ENCODE peak calls at places on chromosomes 11 and 22, in five cellular contexts. B, N, F, I and Y are unnamed samples.

GRCh38 chr11:125110506-125110905 is 920 bp downstream of the TMEM218 start:
- DNase-seq in I (no peak), F (peak), N (no peak), B (no peak), Y (no peak)

GRCh38 chr11:109971184-109971523 is 122.0 kb upstream of the ZC3H12C start:
- DNase-seq in B (no peak), F (peak), N (no peak), I (no peak), Y (no peak)

GRCh38 chr11:78325274-78325781 is 92.3 kb downstream of the GAB2 start:
- DNase-seq in B (no peak), I (no peak), N (peak), F (no peak), Y (peak)

GRCh38 chr11:48170840-48171233 is 45.8 kb upstream of the OR4B1 start:
- DNase-seq in B (no peak), N (no peak), F (peak), I (no peak), Y (no peak)

GRCh38 chr22:35596821-35597220 is 20.3 kb downstream of the MB start:
- DNase-seq in F (no peak), N (no peak), I (no peak), B (no peak), Y (no peak)

GRCh38 chr11:45451766-45452440 is 165.8 kb upstream of the SYT13 start:
- DNase-seq in F (peak), I (no peak), N (no peak), B (no peak), Y (no peak)

GRCh38 chr11:61107888-61108287 is 5.6 kb downstream of the CD5 start:
- DNase-seq in I (no peak), N (no peak), B (no peak), F (no peak), Y (no peak)

GRCh38 chr11:64759722-64760719 is at the start of gene PYGM:
- DNase-seq in I (no peak), B (no peak), F (peak), N (no peak), Y (no peak)

GRCh38 chr11:47028530-47029093 is 92.1 kb downstream of the CSTPP1 start:
- DNase-seq in F (no peak), B (no peak), I (no peak), N (no peak), Y (no peak)

GRCh38 chr22:20530368-20531153 is 23.2 kb downstream of the MED15 start:
- DNase-seq in N (no peak), F (peak), I (no peak), B (peak), Y (no peak)

GRCh38 chr11:128472128-128473110 is 114.9 kb downstream of the ETS1 start:
- DNase-seq in N (peak), B (no peak), I (no peak), F (peak), Y (peak)

GRCh38 chr11:128453444-128454336 is 133.7 kb downstream of the ETS1 start:
- DNase-seq in B (no peak), N (no peak), I (peak), F (peak), Y (no peak)

GRCh38 chr22:20206709-20207215 is 55.9 kb upstream of the CCDC188 start:
- DNase-seq in N (no peak), B (peak), F (peak), I (no peak), Y (peak)

GRCh38 chr11:102637731-102638130 is 12.6 kb upstream of the MMP20 start:
- DNase-seq in F (peak), N (no peak), I (no peak), B (peak), Y (no peak)

GRCh38 chr11:133408936-133409335 is 123.4 kb downstream of the OPCML start:
- DNase-seq in F (no peak), B (no peak), N (no peak), I (no peak), Y (no peak)

GRCh38 chr11:13868710-13869403 is 93.7 kb upstream of the SPON1 start:
- DNase-seq in I (no peak), N (peak), F (no peak), B (no peak), Y (peak)

GRCh38 chr22:40401532-40401931 is 31.1 kb downstream of the SGSM3 start:
- DNase-seq in I (no peak), B (no peak), F (no peak), N (peak), Y (peak)

GRCh38 chr11:64065712-64066111 is 30.0 kb downstream of the FLRT1 start:
- DNase-seq in B (no peak), I (no peak), F (no peak), N (no peak), Y (no peak)

GRCh38 chr11:12101318-12101717 is 9.1 kb upstream of the MICAL2 start:
- DNase-seq in F (no peak), N (no peak), I (no peak), B (no peak), Y (no peak)

GRCh38 chr22:30254307-30254706 is 7.7 kb upstream of the LIF start:
- DNase-seq in B (peak), F (no peak), N (no peak), I (no peak), Y (no peak)

GRCh38 chr22:31952459-31952858 is 8.1 kb downstream of the YWHAH start:
- DNase-seq in N (no peak), F (peak), B (no peak), I (peak), Y (no peak)

GRCh38 chr22:28798810-28799124 is 1.6 kb downstream of the XBP1 start:
- DNase-seq in N (no peak), B (no peak), F (no peak), I (no peak), Y (no peak)

GRCh38 chr11:833114-833791 is 501 bp downstream of the CD151 start:
- DNase-seq in N (peak), I (no peak), F (no peak), B (peak), Y (no peak)

GRCh38 chr11:61482513-61482912 is 26.0 kb upstream of the LRRC10B start:
- DNase-seq in N (no peak), B (peak), F (peak), I (no peak), Y (peak)

GRCh38 chr11:44833869-44834452 is 107.2 kb downstream of the TSPAN18 start:
- DNase-seq in F (no peak), N (no peak), I (no peak), B (peak), Y (no peak)

GRCh38 chr11:114295676-114296081 is 520 bp upstream of the NNMT start:
- DNase-seq in B (no peak), I (no peak), N (no peak), F (no peak), Y (no peak)

GRCh38 chr11:126634963-126635362 is 279.5 kb downstream of the ST3GAL4 start:
- DNase-seq in F (no peak), B (no peak), I (no peak), N (no peak), Y (no peak)

GRCh38 chr22:37189011-37189466 is 992 bp upstream of the C1QTNF6 start:
- DNase-seq in I (no peak), B (peak), F (no peak), N (no peak), Y (no peak)